ENCODE peak calls at places on chromosomes 1 and 21, in four cellular contexts. E, Y, N and K are unnamed samples.

GRCh38 chr1:47867447-47868347 is 129.5 kb downstream of the TRABD2B start:
- DNase-seq in E (no peak), Y (no peak), N (peak), K (no peak)

GRCh38 chr1:1956586-1957532 is 37.8 kb upstream of the TMEM52 start:
- DNase-seq in E (no peak), Y (no peak), N (no peak), K (no peak)

GRCh38 chr1:3290915-3291314 is 163.6 kb upstream of the ARHGEF16 start:
- DNase-seq in E (no peak), Y (no peak), N (no peak), K (no peak)

GRCh38 chr1:119462964-119463363 is 44.0 kb upstream of the HSD3B1 start:
- DNase-seq in E (no peak), Y (no peak), N (no peak), K (no peak)

GRCh38 chr1:1040004-1040991 is 20.4 kb downstream of the AGRN start:
- DNase-seq in E (no peak), Y (peak), N (no peak), K (peak)

GRCh38 chr1:183023146-183023600 is at the start of gene LAMC1:
- DNase-seq in E (no peak), Y (peak), N (peak), K (peak)

GRCh38 chr1:58885998-58886397 is 102.2 kb upstream of the JUN start:
- DNase-seq in E (no peak), Y (no peak), N (no peak), K (no peak)

GRCh38 chr1:111570781-111571181 is 48.8 kb upstream of the RAP1A start:
- DNase-seq in E (no peak), Y (peak), N (no peak), K (peak)

GRCh38 chr1:13893456-13893855 is 193.5 kb downstream of the PRDM2 start:
- DNase-seq in E (no peak), Y (no peak), N (no peak), K (no peak)

GRCh38 chr21:25541042-25541441 is 66.2 kb downstream of the MRPL39 start:
- DNase-seq in E (no peak), Y (no peak), N (no peak), K (no peak)

GRCh38 chr21:44438531-44439210 is 16.6 kb upstream of the LRRC3 start:
- DNase-seq in E (no peak), Y (no peak), N (no peak), K (no peak)

GRCh38 chr1:224707849-224708725 is 92.0 kb downstream of the CNIH3 start:
- DNase-seq in E (no peak), Y (no peak), N (no peak), K (no peak)

GRCh38 chr1:110390096-110390495 is 730 bp downstream of the SLC16A4 start:
- DNase-seq in E (no peak), Y (peak), N (no peak), K (peak)

GRCh38 chr1:13707211-13707610 is 7.2 kb downstream of the PRDM2 start:
- DNase-seq in E (no peak), Y (no peak), N (no peak), K (no peak)

GRCh38 chr1:172902861-172903381 is 147.8 kb downstream of the TNFSF18 start:
- DNase-seq in E (no peak), Y (no peak), N (no peak), K (no peak)

GRCh38 chr1:87922885-87923284 is 594.2 kb downstream of the LMO4 start:
- DNase-seq in E (no peak), Y (no peak), N (no peak), K (no peak)

GRCh38 chr21:41506526-41507520 is 1.1 kb downstream of the TMPRSS2 start:
- DNase-seq in E (no peak), Y (no peak), N (no peak), K (no peak)

GRCh38 chr21:45303111-45303615 is 15.5 kb upstream of the POFUT2 start:
- DNase-seq in E (no peak), Y (no peak), N (no peak), K (no peak)

GRCh38 chr1:114178940-114179339 is 25.3 kb upstream of the SYT6 start:
- DNase-seq in E (no peak), Y (no peak), N (no peak), K (no peak)

GRCh38 chr1:2128189-2128901 is 66.2 kb downstream of the FAAP20 start:
- DNase-seq in E (no peak), Y (no peak), N (no peak), K (no peak)

GRCh38 chr1:182575540-182576149 is 13.4 kb downstream of the RNASEL start:
- DNase-seq in E (no peak), Y (no peak), N (peak), K (no peak)

GRCh38 chr1:15289251-15289651 is 42.2 kb downstream of the FHAD1 start:
- DNase-seq in E (no peak), Y (no peak), N (no peak), K (no peak)

GRCh38 chr1:167439301-167439988 is 78.9 kb downstream of the CD247 start:
- DNase-seq in E (no peak), Y (peak), N (peak), K (no peak)

GRCh38 chr1:57222801-57223200 is 201.1 kb downstream of the DAB1 start:
- DNase-seq in E (no peak), Y (no peak), N (no peak), K (no peak)

GRCh38 chr1:195714248-195714647 is 894.0 kb downstream of the KCNT2 start:
- DNase-seq in E (no peak), Y (no peak), N (no peak), K (no peak)

GRCh38 chr1:246798606-246799496 is 74.6 kb downstream of the SCCPDH start:
- DNase-seq in E (no peak), Y (no peak), N (no peak), K (no peak)

GRCh38 chr1:172746091-172746949 is 87.4 kb downstream of the FASLG start:
- DNase-seq in E (peak), Y (no peak), N (peak), K (no peak)

GRCh38 chr1:242055921-242056320 is 57.0 kb upstream of the MAP1LC3C start:
- DNase-seq in E (no peak), Y (no peak), N (no peak), K (no peak)

GRCh38 chr1:37034301-37035013 is at the start of gene GRIK3:
- DNase-seq in E (no peak), Y (peak), N (no peak), K (peak)

GRCh38 chr1:58779059-58779754 is 4.6 kb downstream of the JUN start:
- DNase-seq in E (no peak), Y (no peak), N (no peak), K (no peak)

DNA sequence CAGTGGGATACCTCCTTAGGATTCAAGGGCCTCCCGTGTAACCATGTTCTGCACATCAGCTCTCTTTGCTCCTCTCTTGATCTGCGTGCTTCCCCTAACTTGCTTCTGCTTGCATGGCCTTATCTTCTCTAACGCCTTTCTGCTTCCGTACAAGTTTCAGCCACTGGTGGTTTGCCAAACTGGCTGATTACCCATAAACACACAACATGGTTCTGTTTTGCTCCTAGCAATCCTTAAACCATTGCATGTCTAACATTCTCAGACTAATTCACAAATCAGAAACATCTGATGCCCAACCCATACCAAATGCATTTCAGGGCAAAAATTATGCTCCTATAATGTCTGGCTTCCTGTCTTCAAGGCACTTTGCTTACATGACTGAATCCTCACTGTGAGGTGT is 166.4 kb downstream of the PBX1 start:
- DNase-seq in E (no peak), Y (no peak), N (no peak), K (no peak)
- TF ChIP-seq FOXK2 in E (no peak), Y (no peak), N (no peak), K (no peak)

DNA sequence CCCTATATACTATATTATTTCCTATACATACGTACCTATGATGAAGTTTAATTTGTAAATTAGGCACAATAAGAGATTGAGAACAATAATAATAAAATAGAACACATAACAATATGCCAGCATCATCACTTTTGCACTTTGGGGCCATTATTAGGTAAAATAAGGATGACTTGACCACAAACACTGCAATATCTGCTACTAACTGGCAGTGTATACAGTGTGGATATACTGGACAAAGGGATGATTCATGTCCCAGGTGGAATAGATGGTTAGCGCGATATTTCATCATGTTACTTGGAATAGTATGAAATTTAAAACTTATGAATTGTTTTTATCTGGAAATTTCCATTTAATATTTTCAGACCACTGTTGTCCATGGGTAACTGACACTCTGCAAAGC is 35.4 kb upstream of the TXLNA start:
- DNase-seq in E (no peak), Y (no peak), N (no peak), K (no peak)
- TF ChIP-seq FOXK2 in E (no peak), Y (no peak), N (no peak), K (no peak)

DNA sequence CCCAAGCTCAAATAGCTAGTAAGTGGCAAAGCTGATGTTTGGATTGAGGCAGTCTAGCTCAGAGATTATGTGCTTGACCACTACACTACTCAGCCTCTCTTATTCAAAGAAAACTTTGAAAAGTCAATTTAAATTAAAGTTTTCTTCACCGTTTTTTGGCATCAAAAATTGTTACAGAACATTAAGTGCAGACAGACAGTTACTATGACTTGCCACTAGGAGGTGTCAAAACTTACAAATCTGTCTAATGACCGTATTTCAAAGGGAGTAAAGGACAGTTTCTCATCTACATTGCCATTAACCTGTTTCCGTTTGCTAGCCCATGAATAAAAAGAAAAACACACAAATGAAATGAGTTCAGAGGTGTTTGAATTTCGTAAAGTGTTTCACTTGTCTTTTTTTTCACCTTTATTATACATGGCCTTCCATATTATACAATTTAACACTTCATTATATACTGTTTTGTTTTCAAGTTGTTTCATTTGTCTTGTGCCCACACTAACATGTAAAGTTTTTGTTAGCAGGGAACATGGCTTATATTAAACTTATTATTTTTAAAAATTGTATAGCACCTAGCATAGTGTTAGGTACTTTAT is 57.4 kb upstream of the MTF2 start:
- DNase-seq in E (no peak), Y (peak), N (peak), K (peak)
- TF ChIP-seq FOXK2 in E (no peak), Y (no peak), N (no peak), K (no peak)

GRCh38 chr1:226649780-226650179 is 89.3 kb downstream of the ITPKB start:
- DNase-seq in E (no peak), Y (peak), N (no peak), K (no peak)

GRCh38 chr1:226649244-226649643 is 89.8 kb downstream of the ITPKB start:
- DNase-seq in E (no peak), Y (no peak), N (no peak), K (no peak)

GRCh38 chr1:226651732-226652105 is 87.4 kb downstream of the ITPKB start:
- DNase-seq in E (no peak), Y (no peak), N (no peak), K (no peak)

GRCh38 chr1:226651041-226651731 is 87.9 kb downstream of the ITPKB start:
- DNase-seq in E (no peak), Y (no peak), N (no peak), K (no peak)

GRCh38 chr1:226650236-226650841 is 88.7 kb downstream of the ITPKB start:
- DNase-seq in E (no peak), Y (peak), N (no peak), K (no peak)
- TF ChIP-seq FOXK2 in E (no peak), Y (no peak), N (no peak), K (no peak)

GRCh38 chr1:7960867-7961198 is 678 bp upstream of the PARK7 start:
- DNase-seq in E (no peak), Y (no peak), N (no peak), K (no peak)

GRCh38 chr1:7962011-7962335 is 462 bp downstream of the PARK7 start:
- DNase-seq in E (no peak), Y (no peak), N (no peak), K (no peak)

GRCh38 chr1:7961199-7962010 is at the start of gene PARK7:
- DNase-seq in E (peak), Y (peak), N (peak), K (peak)

GRCh38 chr1:7962636-7963377 is 1.3 kb downstream of the PARK7 start:
- DNase-seq in E (no peak), Y (no peak), N (no peak), K (no peak)

GRCh38 chr1:7960165-7960564 is 1.3 kb upstream of the PARK7 start:
- DNase-seq in E (no peak), Y (no peak), N (no peak), K (no peak)
- TF ChIP-seq FOXK2 in E (no peak), Y (no peak), N (no peak), K (no peak)

GRCh38 chr1:153550827-153551512 is 1.9 kb upstream of the S100A3 start:
- DNase-seq in E (no peak), Y (no peak), N (no peak), K (no peak)

GRCh38 chr1:153550398-153550758 is 1.3 kb upstream of the S100A3 start:
- DNase-seq in E (no peak), Y (no peak), N (no peak), K (no peak)

GRCh38 chr1:153553691-153554608 is 4.9 kb upstream of the S100A3 start:
- DNase-seq in E (no peak), Y (no peak), N (no peak), K (no peak)

GRCh38 chr1:153552335-153552734 is 3.3 kb upstream of the S100A3 start:
- DNase-seq in E (no peak), Y (peak), N (no peak), K (no peak)

GRCh38 chr1:153553096-153553495 is 4.0 kb upstream of the S100A3 start:
- DNase-seq in E (no peak), Y (no peak), N (no peak), K (no peak)
- TF ChIP-seq FOXK2 in E (no peak), Y (no peak), N (no peak), K (no peak)

DNA sequence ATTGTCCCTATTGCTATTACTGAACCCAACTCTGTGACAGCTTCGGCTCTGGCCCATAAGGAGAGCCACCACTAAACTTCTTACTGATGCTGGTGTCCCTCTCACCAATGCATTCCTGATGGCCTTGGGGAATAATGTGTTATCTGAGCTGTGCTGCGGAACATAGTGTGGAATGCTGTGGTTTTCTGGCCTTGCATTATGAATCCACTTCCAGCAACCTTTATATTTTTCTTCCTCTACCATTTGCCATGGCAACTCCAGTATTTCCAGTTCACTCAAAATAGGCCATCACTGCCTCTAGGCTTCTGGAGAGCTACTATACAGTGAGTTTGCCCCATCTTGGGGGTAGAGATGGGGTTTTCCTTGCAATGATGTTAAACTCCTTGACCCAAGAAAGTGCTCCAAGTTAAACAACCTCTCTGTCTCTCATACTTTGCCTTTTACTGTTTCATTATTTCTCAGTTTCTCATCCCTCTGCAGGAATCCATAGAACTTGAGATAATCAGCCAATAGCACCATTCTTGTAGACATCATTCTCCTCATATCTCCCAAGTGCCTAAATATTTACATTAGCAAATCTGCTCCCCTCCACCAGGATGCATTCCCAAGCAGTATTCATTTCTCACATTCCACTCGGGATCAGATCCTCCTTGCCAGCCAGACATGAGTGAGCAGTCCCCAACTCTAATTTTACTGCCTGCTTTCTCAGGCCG is 11.1 kb upstream of the RAVER2 start:
- DNase-seq in E (no peak), Y (no peak), N (no peak), K (no peak)
- TF ChIP-seq FOXK2 in E (no peak), Y (no peak), N (no peak), K (no peak)